ENCODE peak calls at places on chromosome 9, in seven cellular contexts. X is stomach, G is adrenal gland, A is ovary, W is H1, H is HCT116, S is suprapubic skin. T is an unnamed sample.

GRCh38 chr9:133768859-133769510 is 30.8 kb upstream of the SARDH start:
- DNase-seq in X (peak; percentile 21), G (peak; percentile 44), A (peak; percentile 13), W (peak; percentile 63), H (no peak), S (no peak), T (no peak)

GRCh38 chr9:38421498-38422211 is 2.6 kb downstream of the IGFBPL1 start:
- DNase-seq in X (no peak), G (no peak), A (no peak), W (no peak), H (no peak), S (no peak), T (no peak)

GRCh38 chr9:84781431-84781830 is 111.9 kb downstream of the NTRK2 start:
- DNase-seq in X (no peak), G (peak; percentile 34), A (peak; percentile 28), W (no peak), H (no peak), S (no peak), T (no peak)

GRCh38 chr9:109043578-109043977 is 30.3 kb upstream of the CTNNAL1 start:
- DNase-seq in X (no peak), G (no peak), A (no peak), W (no peak), H (no peak), S (no peak), T (no peak)

GRCh38 chr9:5459289-5459829 is 9.0 kb downstream of the CD274 start:
- DNase-seq in X (peak; percentile 32), G (no peak), A (no peak), W (no peak), H (no peak), S (no peak), T (no peak)

GRCh38 chr9:133770076-133770777 is 32.1 kb upstream of the SARDH start:
- DNase-seq in X (peak; percentile 22), G (peak; percentile 19), A (peak; percentile 20), W (peak; percentile 42), H (no peak), S (no peak), T (no peak)

GRCh38 chr9:113886003-113886324 is 9.9 kb downstream of the ZNF618 start:
- DNase-seq in X (no peak), G (no peak), A (no peak), W (no peak), H (no peak), S (no peak), T (no peak)

GRCh38 chr9:100679834-100680233 is 102.0 kb downstream of the CAVIN4 start:
- DNase-seq in X (no peak), G (no peak), A (no peak), W (no peak), H (no peak), S (no peak), T (no peak)

GRCh38 chr9:115850548-115851304 is 302.9 kb upstream of the PAPPA start:
- DNase-seq in X (no peak), G (no peak), A (no peak), W (no peak), H (no peak), S (no peak), T (no peak)

GRCh38 chr9:100466171-100466827 is 6.7 kb upstream of the TMEFF1 start:
- DNase-seq in X (no peak), G (no peak), A (no peak), W (no peak), H (no peak), S (no peak), T (no peak)

GRCh38 chr9:4842734-4843133 is 50.0 kb downstream of the RCL1 start:
- DNase-seq in X (no peak), G (no peak), A (no peak), W (no peak), H (no peak), S (no peak), T (no peak)

GRCh38 chr9:85631809-85632208 is 109.9 kb downstream of the AGTPBP1 start:
- DNase-seq in X (no peak), G (no peak), A (no peak), W (no peak), H (no peak), S (no peak), T (no peak)

GRCh38 chr9:120982851-120983250 is 56.3 kb upstream of the TRAF1 start:
- DNase-seq in X (no peak), G (no peak), A (no peak), W (no peak), H (no peak), S (no peak), T (no peak)

GRCh38 chr9:133713211-133713959 is 24.8 kb downstream of the SARDH start:
- DNase-seq in X (no peak), G (no peak), A (peak; percentile 19), W (no peak), H (no peak), S (peak; percentile 48), T (no peak)

GRCh38 chr9:91489391-91489899 is 65.8 kb upstream of the NFIL3 start:
- DNase-seq in X (no peak), G (no peak), A (no peak), W (no peak), H (no peak), S (no peak), T (no peak)

GRCh38 chr9:78365979-78366697 is 69.2 kb downstream of the PSAT1 start:
- DNase-seq in X (no peak), G (no peak), A (no peak), W (no peak), H (no peak), S (no peak), T (no peak)

GRCh38 chr9:90058364-90058763 is 453.6 kb downstream of the GADD45G start:
- DNase-seq in X (no peak), G (no peak), A (no peak), W (no peak), H (no peak), S (no peak), T (no peak)

DNA sequence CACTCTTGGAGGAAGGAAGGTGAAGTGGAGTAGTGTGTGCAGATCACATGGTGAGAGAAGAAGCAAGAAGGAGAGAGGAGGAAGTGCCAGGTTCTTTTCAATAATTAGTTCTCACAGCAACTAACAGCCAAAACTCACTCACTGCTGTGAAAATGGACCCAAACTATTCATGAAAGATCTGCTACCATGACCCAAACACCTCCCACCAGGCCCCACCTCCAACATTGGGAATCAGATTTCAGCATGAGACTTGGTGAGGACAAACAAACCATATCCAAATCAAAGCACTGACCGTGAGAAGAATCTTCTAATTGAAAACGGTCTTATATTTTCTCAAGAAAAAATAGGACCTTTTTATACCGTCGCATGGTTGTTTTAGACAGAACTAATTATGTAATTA is 468.7 kb upstream of the TYRP1 start:
- DNase-seq in X (no peak), G (no peak), A (no peak), W (no peak), H (no peak), S (no peak), T (no peak)
- H3K9me3 ChIP-seq in X (no peaks in the 10 kb centered on the region), G (no peaks in the 10 kb centered on the region), A (no peaks in the 10 kb centered on the region), W (no peaks in the 10 kb centered on the region), H (no peaks in the 10 kb centered on the region), S (no peaks in the 10 kb centered on the region), T (no peaks in the 10 kb centered on the region)

GRCh38 chr9:35158501-35159280 is 3.1 kb upstream of the UNC13B start:
- DNase-seq in X (no peak), G (no peak), A (no peak), W (no peak), H (no peak), S (no peak), T (no peak)

GRCh38 chr9:35162605-35163315 is 951 bp downstream of the UNC13B start:
- DNase-seq in X (no peak), G (no peak), A (no peak), W (no peak), H (no peak), S (no peak), T (no peak)

GRCh38 chr9:35163413-35163812 is 1.6 kb downstream of the UNC13B start:
- DNase-seq in X (no peak), G (no peak), A (no peak), W (no peak), H (no peak), S (no peak), T (no peak)

GRCh38 chr9:35164711-35165110 is 2.9 kb downstream of the UNC13B start:
- DNase-seq in X (no peak), G (no peak), A (no peak), W (no peak), H (no peak), S (no peak), T (no peak)

GRCh38 chr9:35161713-35162604 is at the start of gene UNC13B:
- DNase-seq in X (peak; percentile 97), G (peak; percentile 98), A (peak; percentile 97), W (peak; percentile 97), H (peak; percentile 82), S (peak; percentile 95), T (peak; percentile 55)
- TF ChIP-seq POLR2A in X (no peak), G (peak; percentile 97), A (peak; percentile 61), W (peak; percentile 64), H (peak; percentile 74), S (peak; percentile 48), T (no peak)

GRCh38 chr9:135281661-135282000 is 194.2 kb downstream of the OLFM1 start:
- DNase-seq in X (no peak), G (no peak), A (no peak), W (no peak), H (no peak), S (no peak), T (no peak)
- H3K9me3 ChIP-seq in X (no peaks in the 10 kb centered on the region), G (no peaks in the 10 kb centered on the region), A (no peaks in the 10 kb centered on the region), W (peaks cover 9% of the 10 kb centered on the region), H (no peaks in the 10 kb centered on the region), S (no peaks in the 10 kb centered on the region), T (no peaks in the 10 kb centered on the region)

GRCh38 chr9:124329996-124330714 is 72.4 kb downstream of the NEK6 start:
- DNase-seq in X (no peak), G (no peak), A (no peak), W (no peak), H (no peak), S (no peak), T (no peak)
- TF ChIP-seq POLR2A in X (no peak), G (no peak), A (no peak), W (no peak), H (no peak), S (no peak), T (no peak)

GRCh38 chr9:135174981-135175380 is 87.5 kb downstream of the OLFM1 start:
- DNase-seq in X (no peak), G (no peak), A (no peak), W (no peak), H (no peak), S (no peak), T (no peak)

GRCh38 chr9:135173066-135173465 is 85.6 kb downstream of the OLFM1 start:
- DNase-seq in X (no peak), G (no peak), A (no peak), W (no peak), H (no peak), S (no peak), T (no peak)

GRCh38 chr9:135176284-135176683 is 88.8 kb downstream of the OLFM1 start:
- DNase-seq in X (no peak), G (no peak), A (no peak), W (no peak), H (no peak), S (no peak), T (no peak)

GRCh38 chr9:135170535-135170934 is 83.1 kb downstream of the OLFM1 start:
- DNase-seq in X (no peak), G (no peak), A (no peak), W (no peak), H (no peak), S (no peak), T (no peak)

GRCh38 chr9:135174269-135174668 is 86.8 kb downstream of the OLFM1 start:
- DNase-seq in X (no peak), G (no peak), A (no peak), W (no peak), H (no peak), S (no peak), T (no peak)
- H3K9me3 ChIP-seq in X (no peaks in the 10 kb centered on the region), G (no peaks in the 10 kb centered on the region), A (no peaks in the 10 kb centered on the region), W (no peaks in the 10 kb centered on the region), H (no peaks in the 10 kb centered on the region), S (no peaks in the 10 kb centered on the region), T (no peaks in the 10 kb centered on the region)